ENCODE peak calls at places on chromosomes 6 and 20, in four cellular contexts. B, T, P and V are unnamed samples.

GRCh38 chr20:1661542-1662299 is 4.1 kb upstream of the SIRPG start:
- DNase-seq in T (no peak), B (no peak), P (no peak), V (no peak)

GRCh38 chr6:68695838-68696237 is 60.8 kb downstream of the ADGRB3 start:
- DNase-seq in P (no peak), B (no peak), T (no peak), V (no peak)

GRCh38 chr6:72418495-72418894 is 203.4 kb upstream of the KCNQ5 start:
- DNase-seq in T (no peak), B (no peak), P (no peak), V (no peak)

GRCh38 chr20:4150095-4150492 is 134.7 kb upstream of the RNF24 start:
- DNase-seq in T (no peak), P (no peak), B (no peak), V (no peak)

GRCh38 chr6:24658573-24659511 is 7.9 kb downstream of the TDP2 start:
- DNase-seq in B (no peak), T (no peak), P (no peak), V (no peak)

GRCh38 chr20:63183422-63184146 is 32.3 kb downstream of the YTHDF1 start:
- DNase-seq in B (peak; percentile 23), T (peak; percentile 73), P (peak; percentile 83), V (no peak)

GRCh38 chr6:79635179-79635578 is 4.0 kb downstream of the SH3BGRL2 start:
- DNase-seq in B (no peak), P (no peak), T (no peak), V (no peak)

GRCh38 chr20:42093542-42094440 is 475.6 kb upstream of the CHD6 start:
- DNase-seq in B (no peak), P (no peak), T (no peak), V (no peak)

GRCh38 chr20:58481541-58482021 is 33.6 kb downstream of the APCDD1L start:
- DNase-seq in T (peak; percentile 82), B (no peak), P (no peak), V (no peak)

GRCh38 chr20:44832724-44833123 is 22.4 kb upstream of the RIMS4 start:
- DNase-seq in P (no peak), B (no peak), T (no peak), V (no peak)

GRCh38 chr20:16501236-16501635 is 72.0 kb downstream of the KIF16B start:
- DNase-seq in T (no peak), P (no peak), B (no peak), V (no peak)

GRCh38 chr6:167648506-167649278 is 178.0 kb upstream of the AFDN start:
- DNase-seq in P (peak; percentile 33), B (no peak), T (no peak), V (no peak)

GRCh38 chr20:19659468-19659867 is 98.6 kb upstream of the RIN2 start:
- DNase-seq in P (no peak), T (no peak), B (no peak), V (no peak)

DNA sequence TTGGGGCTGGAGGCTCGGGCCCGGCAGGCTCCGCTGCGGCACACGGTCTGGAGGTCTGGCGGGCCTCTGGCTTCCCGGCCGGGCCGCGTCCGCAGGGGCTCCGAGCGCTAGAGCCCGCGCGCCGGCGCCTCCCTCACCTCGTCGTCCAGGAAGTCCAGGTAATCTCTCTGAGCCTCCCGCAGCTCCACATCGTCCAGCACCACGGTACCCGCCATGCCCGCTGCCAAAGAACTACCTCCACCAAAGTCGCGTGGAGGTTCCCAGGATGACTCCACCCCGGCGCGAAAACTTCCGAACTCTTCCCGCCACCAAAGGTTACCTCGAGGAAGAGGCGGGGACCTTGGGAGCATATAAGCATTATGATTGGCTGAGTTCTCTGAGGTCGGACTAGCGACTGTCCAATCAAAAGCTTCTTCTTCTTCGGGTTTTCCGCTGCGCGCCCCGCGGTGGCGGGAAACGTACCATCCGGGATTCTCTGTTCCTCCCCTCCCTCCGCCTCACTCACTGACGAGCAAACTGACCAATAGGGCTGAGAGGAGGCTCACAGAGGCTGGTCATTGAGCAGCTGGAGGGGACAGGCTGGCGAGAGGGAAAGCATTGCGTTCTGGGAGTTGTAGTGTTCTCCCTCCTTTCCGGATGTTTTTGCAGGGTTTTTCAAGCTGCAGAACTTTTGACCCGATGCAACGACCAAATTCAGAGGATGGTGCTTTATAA is at the start of gene MCM3:
- DNase-seq in P (peak; percentile 97), T (peak; percentile 95), B (peak; percentile 98), V (peak; percentile 98)
- TF ChIP-seq POLR2A in P (no peak), T (peak; percentile 90), B (peak; percentile 17), V (no peak)

DNA sequence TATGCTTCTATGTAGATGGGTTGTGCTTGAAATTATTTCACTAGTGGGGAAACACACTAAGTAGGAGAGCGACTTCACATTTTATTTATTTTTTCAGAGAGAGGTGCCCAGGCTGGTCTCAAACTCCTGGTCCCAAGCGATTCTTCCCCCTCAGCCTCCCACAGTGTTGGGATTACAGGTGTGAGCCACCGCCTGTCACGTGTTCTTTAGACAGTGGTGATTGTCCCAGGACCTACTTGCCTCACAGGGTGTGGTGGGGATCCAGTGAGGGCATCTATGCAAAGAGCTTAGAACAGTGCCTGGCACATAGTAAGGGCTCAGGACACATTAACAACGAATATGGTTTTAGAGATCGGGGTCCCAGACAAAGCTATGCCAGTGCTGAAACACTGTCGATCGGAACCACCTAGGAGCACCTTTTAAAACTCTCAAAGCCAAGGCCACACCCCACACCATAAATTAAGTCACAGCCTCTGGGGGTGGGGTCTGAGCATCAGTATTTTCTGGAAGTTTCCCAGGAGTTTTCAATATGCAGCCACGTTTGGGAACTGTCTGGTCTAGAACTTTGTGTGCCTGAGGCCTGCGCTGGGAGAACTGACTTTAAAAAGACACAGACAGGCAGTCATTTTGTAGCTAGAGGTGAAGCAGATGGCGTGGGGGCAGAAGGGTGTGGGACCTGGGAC is 4.8 kb upstream of the BCAS4 start:
- DNase-seq in B (no peak), T (no peak), P (peak; percentile 42), V (no peak)
- TF ChIP-seq CTCF in B (no peak), T (no peak), P (no peak), V (no peak)

DNA sequence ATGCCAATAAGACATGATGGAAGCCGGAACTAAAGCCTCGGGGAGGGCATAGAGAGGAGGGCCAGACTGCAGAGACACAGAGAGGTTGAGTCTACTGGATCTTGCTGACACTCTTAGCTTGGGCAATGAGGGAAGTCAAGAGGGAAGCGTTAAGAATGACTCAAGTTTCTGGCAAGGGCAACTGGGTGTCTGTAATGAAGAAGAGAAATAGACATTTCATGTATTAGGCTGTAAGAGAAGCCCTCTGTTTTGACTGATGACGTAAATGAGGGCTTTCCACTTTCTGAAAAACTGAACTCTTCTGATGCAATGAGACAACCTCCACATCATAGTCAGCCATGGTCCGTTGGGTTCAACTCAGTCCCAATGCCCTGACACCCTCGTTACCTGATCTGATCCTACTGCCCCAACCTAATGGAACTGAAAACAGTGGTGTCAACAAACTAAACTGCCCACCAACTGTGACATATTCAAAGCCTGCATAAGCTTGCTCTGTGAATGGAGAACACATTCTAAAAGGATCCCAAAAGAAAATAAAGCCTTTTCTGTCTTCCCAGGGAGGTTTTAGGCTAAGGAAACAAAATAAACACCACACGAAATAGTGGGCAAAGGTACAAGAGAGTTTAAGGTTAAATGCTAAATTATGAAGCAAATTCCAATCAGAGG is 45.8 kb upstream of the PNRC1 start:
- DNase-seq in P (no peak), T (no peak), B (no peak), V (peak; percentile 80)
- TF ChIP-seq POLR2AphosphoS5 in P (no peak), T (no peak), B (no peak), V (peak; percentile 3)

GRCh38 chr6:45655630-45656422 is 278.1 kb upstream of the SUPT3H start:
- DNase-seq in B (no peak), T (no peak), P (no peak), V (no peak)
- TF ChIP-seq POLR2A in B (no peak), T (no peak), P (no peak), V (no peak)

GRCh38 chr6:105402090-105402980 is 547 bp downstream of the PREP start:
- DNase-seq in P (no peak), T (no peak), B (peak; percentile 8), V (peak; percentile 80)
- TF ChIP-seq CTCF in P (no peak), T (no peak), B (no peak), V (no peak)

GRCh38 chr6:27809939-27810767 is 102.0 kb downstream of the OR2B2 start:
- DNase-seq in T (peak; percentile 77), B (peak; percentile 93), P (peak; percentile 93), V (peak; percentile 87)
- TF ChIP-seq POLR2AphosphoS5 in T (peak; percentile 98), B (peak; percentile 98), P (peak; percentile 100), V (no peak)

GRCh38 chr6:100260584-100260983 is 204.1 kb downstream of the SIM1 start:
- DNase-seq in P (no peak), T (no peak), B (no peak), V (no peak)

GRCh38 chr6:100258752-100259151 is 206.0 kb downstream of the SIM1 start:
- DNase-seq in B (no peak), P (no peak), T (no peak), V (no peak)

GRCh38 chr6:100255701-100256100 is 209.0 kb downstream of the SIM1 start:
- DNase-seq in B (no peak), T (no peak), P (no peak), V (no peak)

GRCh38 chr6:100261486-100261885 is 203.2 kb downstream of the SIM1 start:
- DNase-seq in B (no peak), P (no peak), T (no peak), V (no peak)

DNA sequence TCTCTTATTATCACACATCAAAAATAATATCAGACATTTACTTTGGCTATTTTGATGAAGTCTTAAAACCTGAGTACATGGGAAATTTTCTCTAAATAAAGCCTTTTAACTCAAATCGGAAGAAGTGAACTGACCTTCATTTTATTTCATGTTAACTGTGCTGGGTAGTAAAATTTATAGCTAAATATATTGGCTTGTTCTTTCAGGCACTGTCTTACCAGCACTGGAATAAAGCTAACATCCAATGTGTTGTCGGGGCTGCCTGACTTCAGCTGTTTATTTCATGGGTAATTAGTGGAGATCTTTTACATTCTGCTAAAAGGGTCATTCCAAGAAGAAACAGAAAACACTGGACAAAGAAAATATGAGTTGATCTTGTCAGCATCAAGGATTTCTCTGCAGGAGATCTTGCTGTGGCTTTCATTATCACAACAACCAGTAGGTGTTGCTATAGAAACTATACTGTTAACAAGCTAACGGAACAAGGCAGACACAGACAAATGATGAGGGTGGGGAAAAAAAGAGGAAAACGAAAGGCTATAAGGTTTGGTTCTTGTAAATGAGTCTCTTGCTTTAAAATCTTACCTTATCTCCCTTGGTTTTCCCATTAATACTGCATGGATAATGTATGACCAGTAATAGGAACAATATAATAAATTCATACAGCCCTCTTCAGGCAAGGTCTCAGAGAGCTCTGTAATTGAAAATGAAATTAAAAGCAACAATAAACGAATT is 206.9 kb downstream of the SIM1 start:
- DNase-seq in B (no peak), T (peak; percentile 26), P (no peak), V (no peak)
- TF ChIP-seq POLR2A in B (no peak), T (no peak), P (no peak), V (no peak)

GRCh38 chr6:31967926-31968320 is 4.0 kb downstream of the DXO start:
- DNase-seq in B (no peak), T (no peak), P (peak; percentile 45), V (no peak)
- TF ChIP-seq CTCF in B (no peak), T (no peak), P (no peak), V (no peak)